ENCODE peak calls at places on chromosomes 3 and 15, in ten cellular contexts. Z is AG10803, G is A549, K is A673, Y is right lobe of liver, U is GM06990, L is B cell, W is fibroblast of lung, S is upper lobe of right lung, F is endothelial cell. C is an unnamed sample.
A peak's percentile ranks its signal among the peaks of the same experiment; 100 is the strongest.

GRCh38 chr3:117557469-117557868 is 847.9 kb downstream of the TUSC7 start:
- DNase-seq in Z (no peak), G (no peak), K (no peak), Y (no peak), U (no peak), L (no peak), W (no peak), S (no peak), F (no peak), C (no peak)

GRCh38 chr15:75836953-75837321 is 6.3 kb upstream of the UBE2Q2 start:
- DNase-seq in Z (peak; percentile 84), G (no peak), K (peak; percentile 40), Y (no peak), U (peak; percentile 27), L (no peak), W (peak; percentile 76), S (no peak), F (no peak), C (no peak)

GRCh38 chr3:159273608-159274007 is 471.8 kb downstream of the MFSD1 start:
- DNase-seq in Z (peak; percentile 41), G (no peak), K (peak; percentile 59), Y (peak; percentile 54), U (no peak), L (no peak), W (peak; percentile 40), S (no peak), F (peak; percentile 78), C (no peak)

GRCh38 chr3:170585937-170586310 is at the start of gene SLC7A14:
- DNase-seq in Z (no peak), G (no peak), K (no peak), Y (no peak), U (no peak), L (no peak), W (no peak), S (no peak), F (no peak), C (no peak)

GRCh38 chr3:161349529-161350278 is 21.6 kb downstream of the SPTSSB start:
- DNase-seq in Z (peak; percentile 89), G (peak; percentile 25), K (peak; percentile 71), Y (no peak), U (no peak), L (no peak), W (peak; percentile 82), S (no peak), F (no peak), C (no peak)

GRCh38 chr15:74565381-74566085 is 24.5 kb downstream of the ARID3B start:
- DNase-seq in Z (no peak), G (no peak), K (no peak), Y (no peak), U (no peak), L (no peak), W (no peak), S (no peak), F (no peak), C (no peak)

GRCh38 chr15:64089553-64090280 is 3.9 kb downstream of the CIAO2A start:
- DNase-seq in Z (no peak), G (no peak), K (no peak), Y (no peak), U (peak; percentile 44), L (peak; percentile 68), W (no peak), S (no peak), F (no peak), C (no peak)

GRCh38 chr3:13688034-13688433 is 139.1 kb downstream of the FBLN2 start:
- DNase-seq in Z (no peak), G (no peak), K (no peak), Y (no peak), U (no peak), L (no peak), W (no peak), S (no peak), F (no peak), C (no peak)

GRCh38 chr3:46544771-46545503 is 21.2 kb downstream of the LRRC2 start:
- DNase-seq in Z (no peak), G (no peak), K (no peak), Y (no peak), U (no peak), L (no peak), W (no peak), S (no peak), F (no peak), C (no peak)

GRCh38 chr15:50358805-50359204 is 3.8 kb upstream of the GABPB1 start:
- DNase-seq in Z (peak; percentile 53), G (peak; percentile 77), K (peak; percentile 66), Y (no peak), U (no peak), L (no peak), W (peak; percentile 30), S (no peak), F (peak; percentile 18), C (no peak)

GRCh38 chr3:160725326-160725725 is 30.7 kb upstream of the PPM1L start:
- DNase-seq in Z (no peak), G (no peak), K (no peak), Y (no peak), U (no peak), L (no peak), W (no peak), S (no peak), F (no peak), C (no peak)

GRCh38 chr15:40222146-40222545 is 16.7 kb upstream of the PAK6 start:
- DNase-seq in Z (no peak), G (no peak), K (no peak), Y (no peak), U (no peak), L (no peak), W (no peak), S (no peak), F (no peak), C (no peak)

GRCh38 chr15:26996250-26996649 is 25.3 kb downstream of the GABRG3 start:
- DNase-seq in Z (no peak), G (no peak), K (no peak), Y (no peak), U (no peak), L (no peak), W (peak; percentile 0), S (no peak), F (no peak), C (no peak)

DNA sequence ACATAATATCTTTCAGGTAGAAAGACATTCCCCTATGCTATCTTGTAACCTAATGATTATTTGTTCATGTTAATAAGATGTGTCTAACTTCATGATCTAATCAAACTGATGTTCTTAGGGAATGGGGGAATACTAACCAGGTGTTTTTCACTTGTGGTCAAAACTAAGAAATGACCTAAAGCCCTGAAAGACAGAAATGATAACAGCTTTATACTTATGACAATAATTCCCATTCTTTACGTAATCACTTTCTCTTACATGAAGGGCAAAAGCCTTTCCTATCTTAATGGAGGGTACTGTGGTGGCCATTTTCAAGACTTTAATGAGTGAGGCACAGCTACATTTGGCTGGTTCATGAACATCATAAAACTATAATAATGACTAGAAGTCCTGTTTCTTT is 33.9 kb upstream of the MEIS2 start:
- DNase-seq in Z (no peak), G (no peak), K (no peak), Y (no peak), U (no peak), L (no peak), W (no peak), S (no peak), F (no peak), C (no peak)
- TF ChIP-seq CTCF in Z (no peak), G (no peak), K (no peak), Y (no peak), U (no peak), L (no peak), W (no peak), S (no peak), F (no peak), C (no peak)

DNA sequence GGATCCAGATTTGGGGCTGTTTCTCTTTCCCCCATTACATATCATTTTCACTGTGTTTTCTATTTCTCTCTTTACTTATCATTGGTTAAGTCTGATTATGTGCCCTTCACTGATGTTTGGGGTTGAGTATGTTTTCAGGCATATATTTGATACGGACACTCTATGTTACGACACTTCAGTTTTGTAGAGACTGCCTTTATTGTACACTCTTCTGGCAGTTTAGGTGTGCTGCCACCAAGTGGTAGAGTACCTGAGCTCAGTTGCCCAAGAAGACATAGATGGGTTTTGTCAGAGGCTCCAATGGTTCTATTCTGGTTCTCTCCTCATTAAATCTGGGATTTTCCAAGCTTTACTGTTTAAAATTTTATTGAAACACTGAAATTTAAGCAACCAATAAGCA is 255.0 kb upstream of the ROPN1 start:
- DNase-seq in Z (peak; percentile 13), G (peak; percentile 30), K (peak; percentile 27), Y (peak; percentile 55), U (no peak), L (no peak), W (peak; percentile 31), S (no peak), F (no peak), C (no peak)
- TF ChIP-seq CTCF in Z (peak; percentile 37), G (peak; percentile 44), K (peak; percentile 67), Y (peak; percentile 62), U (peak; percentile 78), L (no peak), W (no peak), S (peak; percentile 36), F (peak; percentile 20), C (peak; percentile 68)

GRCh38 chr3:48189321-48189720 is 1.1 kb upstream of the CDC25A start:
- DNase-seq in Z (no peak), G (no peak), K (no peak), Y (peak; percentile 19), U (no peak), L (no peak), W (no peak), S (no peak), F (no peak), C (no peak)

GRCh38 chr3:48185129-48185528 is 3.1 kb downstream of the CDC25A start:
- DNase-seq in Z (no peak), G (no peak), K (no peak), Y (no peak), U (no peak), L (no peak), W (no peak), S (no peak), F (no peak), C (no peak)

GRCh38 chr3:48187579-48188265 is 495 bp downstream of the CDC25A start:
- DNase-seq in Z (no peak), G (no peak), K (peak; percentile 12), Y (peak; percentile 72), U (no peak), L (peak; percentile 50), W (peak; percentile 82), S (peak; percentile 77), F (peak; percentile 55), C (no peak)

GRCh38 chr3:48188266-48189201 is at the start of gene CDC25A:
- DNase-seq in Z (peak; percentile 98), G (peak; percentile 90), K (peak; percentile 98), Y (peak; percentile 99), U (peak; percentile 95), L (peak; percentile 96), W (peak; percentile 99), S (peak; percentile 96), F (peak; percentile 91), C (peak; percentile 97)

GRCh38 chr3:48186993-48187578 is 1.1 kb downstream of the CDC25A start:
- DNase-seq in Z (peak; percentile 17), G (no peak), K (no peak), Y (no peak), U (no peak), L (no peak), W (peak; percentile 38), S (no peak), F (no peak), C (no peak)
- TF ChIP-seq CTCF in Z (no peak), G (no peak), K (no peak), Y (no peak), U (no peak), L (no peak), W (no peak), S (no peak), F (peak; percentile 7), C (no peak)

GRCh38 chr15:45790325-45790943 is 155.6 kb downstream of the SQOR start:
- DNase-seq in Z (peak; percentile 11), G (peak; percentile 15), K (peak; percentile 49), Y (no peak), U (no peak), L (no peak), W (peak; percentile 26), S (no peak), F (peak; percentile 10), C (no peak)
- TF ChIP-seq CTCF in Z (peak; percentile 58), G (peak; percentile 46), K (peak; percentile 76), Y (peak; percentile 53), U (peak; percentile 66), L (no peak), W (peak; percentile 43), S (peak; percentile 44), F (peak; percentile 47), C (peak; percentile 71)